ENCODE peak calls at places on chromosomes 7 and 10, in eight cellular contexts. B, G, Q, L, H, V, X and W are unnamed samples. For H3K9me3, the result is how much of the 10 kb centered on the place peaks cover.

GRCh38 chr10:101694056-101694673 is 805 bp downstream of the FBXW4 start:
- DNase-seq in V (peak), X (peak), B (peak), G (peak), L (peak), Q (peak), H (peak), W (peak)

GRCh38 chr7:128796325-128796724 is 4.6 kb downstream of the CCDC136 start:
- DNase-seq in V (no peak), L (no peak), B (no peak), X (peak), H (no peak), G (no peak), Q (no peak), W (no peak)

GRCh38 chr10:34480345-34480744 is 334.8 kb downstream of the PARD3 start:
- DNase-seq in G (no peak), H (no peak), B (no peak), V (no peak), L (peak), Q (no peak), X (no peak), W (no peak)

GRCh38 chr10:77478248-77478963 is 159.2 kb downstream of the KCNMA1 start:
- DNase-seq in X (peak), H (no peak), V (no peak), B (no peak), L (no peak), G (no peak), Q (no peak), W (no peak)

GRCh38 chr7:116395125-116395791 is 104.3 kb upstream of the CAV2 start:
- DNase-seq in V (no peak), Q (no peak), X (peak), H (no peak), B (no peak), G (no peak), L (no peak), W (no peak)

GRCh38 chr7:80831996-80832395 is 86.9 kb downstream of the SEMA3C start:
- DNase-seq in H (no peak), Q (no peak), B (no peak), X (no peak), L (no peak), V (no peak), G (no peak), W (no peak)

GRCh38 chr7:7263297-7264230 is 81.2 kb downstream of the C1GALT1 start:
- DNase-seq in X (no peak), B (no peak), Q (no peak), H (no peak), G (no peak), L (no peak), V (no peak), W (no peak)

GRCh38 chr10:5317547-5318107 is 47.1 kb upstream of the UCN3 start:
- DNase-seq in X (peak), B (no peak), Q (no peak), V (no peak), L (no peak), H (peak), G (no peak), W (no peak)

GRCh38 chr10:53111529-53111928 is 338.9 kb upstream of the MBL2 start:
- DNase-seq in V (peak), G (no peak), H (no peak), B (peak), L (no peak), X (no peak), Q (no peak), W (no peak)

GRCh38 chr7:39891879-39892278 is 58.2 kb upstream of the CDK13 start:
- DNase-seq in G (no peak), V (no peak), Q (no peak), X (no peak), H (no peak), B (no peak), L (no peak), W (no peak)

GRCh38 chr10:2244476-2244875 is 507.2 kb upstream of the ADARB2 start:
- DNase-seq in L (no peak), X (no peak), V (no peak), H (no peak), Q (no peak), B (no peak), G (no peak), W (no peak)

GRCh38 chr7:44385384-44386138 is 60.2 kb upstream of the CAMK2B start:
- DNase-seq in H (no peak), G (peak), L (no peak), B (no peak), V (peak), X (no peak), Q (no peak), W (no peak)

GRCh38 chr7:95843286-95843685 is 70.9 kb downstream of the DYNC1I1 start:
- DNase-seq in H (no peak), G (no peak), L (no peak), X (no peak), B (no peak), Q (no peak), V (no peak), W (no peak)

GRCh38 chr10:5618042-5618441 is 48.4 kb downstream of the ASB13 start:
- DNase-seq in V (no peak), B (peak), G (no peak), L (no peak), H (no peak), X (no peak), Q (no peak), W (no peak)

GRCh38 chr7:132437730-132438129 is 138.5 kb downstream of the PLXNA4 start:
- DNase-seq in Q (no peak), B (no peak), H (peak), G (no peak), V (no peak), X (no peak), L (no peak), W (no peak)

GRCh38 chr10:73920084-73920483 is 9.2 kb downstream of the PLAU start:
- DNase-seq in X (no peak), B (peak), Q (no peak), L (no peak), H (no peak), G (no peak), V (no peak), W (no peak)

GRCh38 chr7:148901178-148901577 is 17.1 kb upstream of the EZH2 start:
- DNase-seq in X (no peak), H (no peak), V (no peak), G (no peak), Q (no peak), B (no peak), L (no peak), W (no peak)

GRCh38 chr7:44980393-44981034 is 1.7 kb upstream of the MYO1G start:
- DNase-seq in Q (no peak), L (no peak), H (peak), G (no peak), B (peak), X (peak), V (peak), W (peak)

GRCh38 chr10:130000918-130001317 is 36.8 kb upstream of the EBF3 start:
- DNase-seq in G (no peak), B (no peak), X (no peak), L (no peak), H (no peak), V (no peak), Q (no peak), W (no peak)
- H3K9me3 ChIP-seq in G (under half), B (under half), X (under half), L (under half), H (under half), V (under half), Q (under half), W (under half)

DNA sequence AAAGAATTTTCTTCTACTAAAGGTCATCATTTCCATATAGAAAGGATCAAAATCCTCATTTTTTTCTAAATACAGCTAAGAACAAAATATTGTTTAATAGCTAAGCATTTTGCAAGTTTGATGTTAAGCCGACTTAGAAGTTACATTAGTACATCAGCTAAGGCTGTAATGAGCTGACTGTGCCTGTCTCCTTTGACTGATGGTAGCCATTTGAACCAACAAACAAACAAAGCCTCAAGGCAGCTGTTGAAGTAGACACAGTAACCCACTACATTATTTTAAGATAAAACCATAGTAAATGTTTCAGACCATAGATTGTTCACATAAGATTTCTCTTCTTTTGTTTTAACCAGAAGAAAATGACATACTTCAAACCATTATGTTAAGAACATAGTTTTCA is 210.9 kb upstream of the VSTM2A start:
- DNase-seq in Q (no peak), H (no peak), X (no peak), B (no peak), L (no peak), G (no peak), V (no peak), W (no peak)
- H3K9me3 ChIP-seq in Q (under half), H (under half), X (under half), B (under half), L (under half), G (under half), V (under half), W (under half)

GRCh38 chr10:18554479-18554878 is 96.9 kb downstream of the NSUN6 start:
- DNase-seq in G (no peak), L (no peak), H (no peak), B (no peak), V (no peak), X (no peak), Q (no peak), W (no peak)

GRCh38 chr10:18551473-18551872 is 99.9 kb downstream of the NSUN6 start:
- DNase-seq in V (no peak), X (no peak), H (no peak), Q (no peak), B (no peak), G (no peak), L (no peak), W (no peak)

GRCh38 chr10:18557960-18558359 is 93.4 kb downstream of the NSUN6 start:
- DNase-seq in Q (no peak), B (no peak), V (no peak), G (no peak), X (no peak), H (no peak), L (no peak), W (no peak)

GRCh38 chr10:18561861-18562551 is 89.4 kb downstream of the NSUN6 start:
- DNase-seq in H (no peak), L (no peak), V (no peak), X (no peak), B (no peak), G (no peak), Q (no peak), W (no peak)

DNA sequence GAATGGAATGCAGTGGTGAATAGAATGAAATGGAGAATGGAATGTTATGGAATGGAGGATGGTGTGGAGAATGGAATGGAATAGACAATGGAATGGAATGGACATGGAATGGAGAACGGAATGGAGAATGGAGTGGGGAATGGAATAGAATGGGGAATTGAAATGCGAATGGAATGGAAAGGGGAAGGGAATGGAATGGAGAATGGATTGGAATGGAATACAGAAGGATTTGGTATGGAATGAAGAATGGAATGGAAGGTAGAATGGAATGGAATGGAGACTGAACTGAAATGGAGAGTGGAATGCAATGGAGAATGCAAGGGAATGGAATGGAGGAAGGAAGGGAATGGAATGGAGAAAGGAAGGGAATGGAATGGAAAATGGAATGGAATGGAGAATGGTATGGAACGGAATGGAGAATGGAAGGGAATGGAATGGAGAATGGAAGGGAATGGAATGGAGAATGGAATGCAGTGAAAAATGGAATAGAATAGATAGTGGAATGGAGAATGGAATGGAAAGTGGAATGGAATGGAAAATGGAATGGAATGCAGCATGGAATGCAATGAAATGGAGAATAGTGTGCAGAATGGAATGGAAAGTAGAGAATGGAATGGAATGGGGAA is 94.8 kb downstream of the NSUN6 start:
- DNase-seq in H (no peak), Q (no peak), B (no peak), V (no peak), G (no peak), L (no peak), X (no peak), W (no peak)
- H3K9me3 ChIP-seq in H (under half), Q (under half), B (under half), V (under half), G (under half), L (under half), X (under half), W (under half)

DNA sequence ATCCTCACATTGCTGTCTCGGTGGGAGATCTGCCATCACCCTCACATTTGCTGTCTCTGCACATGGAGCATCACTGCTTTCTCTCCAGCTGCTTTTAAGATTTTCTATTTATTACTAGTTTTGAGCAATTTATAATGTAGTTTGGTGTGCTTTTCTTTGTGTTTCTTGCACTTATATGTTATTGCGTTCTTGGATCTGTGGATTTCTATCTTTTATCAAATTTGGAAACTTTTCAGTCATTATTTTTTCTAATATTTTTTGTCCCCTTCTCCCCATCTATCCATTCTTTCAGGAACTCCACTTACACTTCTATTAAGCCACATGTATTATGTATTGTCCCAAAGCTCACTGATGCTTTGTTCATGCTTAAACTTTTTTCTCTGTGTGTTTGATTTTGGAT is 108.9 kb downstream of the FOXL3 start:
- DNase-seq in L (no peak), Q (no peak), V (no peak), B (no peak), H (no peak), G (no peak), X (no peak), W (no peak)
- H3K9me3 ChIP-seq in L (under half), Q (under half), V (under half), B (under half), H (under half), G (under half), X (under half), W (under half)